ENCODE peak calls at places on chromosomes 12 and 14, in nine cellular contexts. L is cardiac muscle cell; S is type B pancreatic cell; Z is MM.1S; I is neural crest cell; A is cardiac fibroblast; V is OCI-LY7; W is HFF-Myc; D is CD8-positive, alpha-beta T cell. Q is an unnamed sample.

GRCh38 chr14:99118946-99119345 is 153.1 kb downstream of the BCL11B start:
- DNase-seq in L (no peak), S (peak), Z (no peak), I (no peak), A (no peak), V (no peak), W (no peak), D (no peak), Q (no peak)

GRCh38 chr12:77013091-77013490 is 52.3 kb downstream of the E2F7 start:
- DNase-seq in L (no peak), S (no peak), Z (no peak), I (no peak), A (no peak), V (no peak), W (no peak), D (no peak), Q (no peak)

GRCh38 chr12:49698619-49699545 is 8.3 kb downstream of the FMNL3 start:
- DNase-seq in L (peak), S (no peak), Z (peak), I (no peak), A (peak), V (peak), W (no peak), D (no peak), Q (peak)

GRCh38 chr14:86321151-86321550 is 791.2 kb downstream of the FLRT2 start:
- DNase-seq in L (no peak), S (no peak), Z (peak), I (no peak), A (no peak), V (peak), W (no peak), D (no peak), Q (no peak)

GRCh38 chr12:49932746-49933145 is 17.8 kb upstream of the AQP2 start:
- DNase-seq in L (peak), S (no peak), Z (no peak), I (no peak), A (no peak), V (no peak), W (no peak), D (no peak), Q (no peak)

GRCh38 chr12:109052097-109052414 is 320 bp upstream of the USP30 start:
- DNase-seq in L (no peak), S (no peak), Z (no peak), I (no peak), A (no peak), V (no peak), W (no peak), D (no peak), Q (no peak)

GRCh38 chr14:83826838-83827237 is 1703.1 kb upstream of the FLRT2 start:
- DNase-seq in L (no peak), S (no peak), Z (no peak), I (no peak), A (peak), V (no peak), W (no peak), D (no peak), Q (no peak)

GRCh38 chr14:77603654-77604270 is 12.7 kb downstream of the SPTLC2 start:
- DNase-seq in L (no peak), S (no peak), Z (no peak), I (no peak), A (no peak), V (no peak), W (no peak), D (no peak), Q (no peak)

GRCh38 chr12:59149995-59150642 is 229.8 kb upstream of the LRIG3 start:
- DNase-seq in L (peak), S (no peak), Z (peak), I (peak), A (peak), V (peak), W (peak), D (no peak), Q (peak)

GRCh38 chr12:129393357-129393937 is 510.4 kb downstream of the TMEM132D start:
- DNase-seq in L (peak), S (no peak), Z (no peak), I (no peak), A (no peak), V (no peak), W (no peak), D (no peak), Q (no peak)

GRCh38 chr12:106234513-106234912 is 13.3 kb downstream of the CKAP4 start:
- DNase-seq in L (no peak), S (no peak), Z (no peak), I (no peak), A (peak), V (no peak), W (no peak), D (no peak), Q (no peak)

GRCh38 chr12:22275847-22276246 is 58.7 kb downstream of the ST8SIA1 start:
- DNase-seq in L (peak), S (no peak), Z (no peak), I (no peak), A (peak), V (no peak), W (peak), D (no peak), Q (no peak)

GRCh38 chr14:60250318-60251035 is 1.5 kb downstream of the PPM1A start:
- DNase-seq in L (no peak), S (no peak), Z (no peak), I (no peak), A (no peak), V (peak), W (no peak), D (no peak), Q (no peak)

GRCh38 chr14:64088647-64088964 is 205.6 kb downstream of the ESR2 start:
- DNase-seq in L (no peak), S (no peak), Z (no peak), I (no peak), A (no peak), V (no peak), W (no peak), D (no peak), Q (no peak)

GRCh38 chr14:92794547-92794941 is 439 bp downstream of the GOLGA5 start:
- DNase-seq in L (peak), S (no peak), Z (no peak), I (no peak), A (peak), V (no peak), W (no peak), D (no peak), Q (peak)

GRCh38 chr12:121025442-121026226 is 9.3 kb upstream of the C12orf43 start:
- DNase-seq in L (no peak), S (no peak), Z (no peak), I (no peak), A (no peak), V (no peak), W (no peak), D (no peak), Q (no peak)

GRCh38 chr14:72737560-72737943 is 156.3 kb downstream of the DPF3 start:
- DNase-seq in L (no peak), S (no peak), Z (no peak), I (no peak), A (no peak), V (no peak), W (no peak), D (no peak), Q (no peak)

GRCh38 chr12:88529531-88530488 is 50.5 kb downstream of the KITLG start:
- DNase-seq in L (no peak), S (no peak), Z (no peak), I (no peak), A (no peak), V (no peak), W (no peak), D (no peak), Q (no peak)

GRCh38 chr14:56150645-56151345 is 32.6 kb downstream of the PELI2 start:
- DNase-seq in L (no peak), S (no peak), Z (no peak), I (no peak), A (no peak), V (no peak), W (no peak), D (no peak), Q (no peak)

GRCh38 chr14:33532581-33532980 is 418.3 kb downstream of the EGLN3 start:
- DNase-seq in L (no peak), S (no peak), Z (no peak), I (no peak), A (no peak), V (no peak), W (no peak), D (no peak), Q (no peak)

GRCh38 chr14:24425704-24426103 is 3.8 kb downstream of the CBLN3 start:
- DNase-seq in L (peak), S (no peak), Z (no peak), I (no peak), A (peak), V (no peak), W (no peak), D (no peak), Q (no peak)

GRCh38 chr14:99215277-99215676 is 56.7 kb downstream of the BCL11B start:
- DNase-seq in L (no peak), S (no peak), Z (no peak), I (no peak), A (no peak), V (no peak), W (peak), D (no peak), Q (no peak)

GRCh38 chr12:17588968-17589367 is 501.0 kb downstream of the RERGL start:
- DNase-seq in L (peak), S (no peak), Z (peak), I (peak), A (peak), V (peak), W (no peak), D (no peak), Q (no peak)

GRCh38 chr12:2751686-2752085 is 43.1 kb upstream of the FKBP4 start:
- DNase-seq in L (no peak), S (no peak), Z (no peak), I (no peak), A (no peak), V (no peak), W (no peak), D (no peak), Q (no peak)

GRCh38 chr12:127165567-127166392 is 1101.2 kb upstream of the TMEM132C start:
- DNase-seq in L (peak), S (peak), Z (peak), I (peak), A (peak), V (no peak), W (peak), D (peak), Q (peak)

GRCh38 chr14:32711103-32711680 is 227.5 kb upstream of the NPAS3 start:
- DNase-seq in L (peak), S (no peak), Z (peak), I (peak), A (peak), V (peak), W (no peak), D (no peak), Q (peak)

GRCh38 chr14:92144708-92145107 is 22.9 kb downstream of the CPSF2 start:
- DNase-seq in L (no peak), S (no peak), Z (no peak), I (no peak), A (peak), V (no peak), W (no peak), D (no peak), Q (no peak)

DNA sequence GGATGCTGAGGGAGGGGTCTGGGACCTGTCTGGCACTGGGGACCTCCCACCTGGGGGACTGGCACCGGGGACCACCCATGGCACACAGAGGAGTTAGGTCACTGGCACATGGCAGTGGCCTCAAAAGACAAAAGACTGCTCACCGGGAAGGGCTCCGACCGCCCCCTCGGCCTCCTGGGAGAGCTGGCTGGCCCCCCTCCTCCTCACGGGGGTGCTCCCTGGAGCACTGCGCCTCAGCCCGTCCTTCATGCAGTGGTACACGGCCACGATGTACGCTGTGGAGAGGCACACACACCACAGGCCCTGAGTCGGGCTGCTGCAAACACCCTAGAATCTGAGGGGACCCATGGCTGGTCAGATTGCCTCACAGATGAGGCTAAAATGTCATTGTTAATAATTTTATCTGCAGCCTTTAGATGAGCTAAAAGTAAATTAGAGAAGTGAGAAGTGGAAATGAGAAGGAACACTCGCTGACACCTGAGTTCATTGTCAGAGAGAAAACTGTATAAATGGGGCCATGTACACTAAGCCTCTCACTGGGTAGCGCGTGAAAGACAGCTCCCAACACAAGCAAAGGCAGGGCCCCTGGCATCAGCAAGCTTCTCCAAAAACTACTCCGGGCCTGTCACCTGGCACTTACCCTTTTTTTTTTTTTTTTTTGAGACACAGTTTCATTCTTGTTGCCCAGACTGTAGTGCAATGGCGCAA is 14.1 kb downstream of the P2RX2 start:
- DNase-seq in L (no peak), S (no peak), Z (no peak), I (no peak), A (no peak), V (peak), W (no peak), D (no peak), Q (no peak)
- TF ChIP-seq CTCF in L (no peak), S (no peak), Z (no peak), I (no peak), A (no peak), V (no peak), W (no peak), D (no peak), Q (no peak)

DNA sequence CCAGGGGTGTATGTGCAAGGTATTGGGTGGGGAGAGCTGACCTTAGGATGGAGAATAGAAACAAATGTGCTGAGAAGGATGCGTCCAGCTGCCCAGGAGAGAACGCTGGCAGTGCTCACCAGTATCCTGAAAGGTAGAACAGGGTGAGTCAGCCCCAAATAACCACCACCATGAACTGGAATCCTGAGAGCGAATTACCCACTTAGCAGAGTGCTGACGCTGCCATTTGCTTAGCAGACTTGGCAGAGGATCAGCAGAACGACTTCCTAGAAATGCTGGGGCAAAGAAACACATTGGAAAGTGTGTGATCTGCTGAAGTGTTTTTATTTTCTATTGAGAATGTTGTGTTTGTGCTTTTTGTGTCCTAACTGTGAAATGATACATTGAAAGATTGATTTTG is 213.6 kb downstream of the ADGRD1 start:
- DNase-seq in L (no peak), S (no peak), Z (no peak), I (no peak), A (no peak), V (no peak), W (no peak), D (no peak), Q (no peak)
- TF ChIP-seq CTCF in L (no peak), S (no peak), Z (no peak), I (no peak), A (no peak), V (no peak), W (no peak), D (no peak), Q (no peak)

GRCh38 chr12:54572881-54573280 is 15.6 kb downstream of the PPP1R1A start:
- DNase-seq in L (no peak), S (no peak), Z (no peak), I (no peak), A (no peak), V (no peak), W (no peak), D (no peak), Q (no peak)
- TF ChIP-seq CTCF in L (no peak), S (no peak), Z (no peak), I (no peak), A (no peak), V (no peak), W (no peak), D (no peak), Q (no peak)

GRCh38 chr12:20220339-20220738 is 148.0 kb upstream of the PDE3A start:
- DNase-seq in L (no peak), S (no peak), Z (peak), I (no peak), A (peak), V (peak), W (peak), D (no peak), Q (peak)
- TF ChIP-seq CTCF in L (peak), S (peak), Z (peak), I (no peak), A (peak), V (peak), W (no peak), D (no peak), Q (no peak)

GRCh38 chr12:40331886-40332285 is 107.1 kb downstream of the LRRK2 start:
- DNase-seq in L (no peak), S (no peak), Z (no peak), I (no peak), A (peak), V (no peak), W (no peak), D (no peak), Q (no peak)

GRCh38 chr12:40338071-40338470 is 113.3 kb downstream of the LRRK2 start:
- DNase-seq in L (no peak), S (no peak), Z (no peak), I (no peak), A (no peak), V (no peak), W (no peak), D (no peak), Q (no peak)

GRCh38 chr12:40342010-40342409 is 117.2 kb downstream of the LRRK2 start:
- DNase-seq in L (no peak), S (no peak), Z (peak), I (no peak), A (no peak), V (no peak), W (no peak), D (no peak), Q (no peak)

DNA sequence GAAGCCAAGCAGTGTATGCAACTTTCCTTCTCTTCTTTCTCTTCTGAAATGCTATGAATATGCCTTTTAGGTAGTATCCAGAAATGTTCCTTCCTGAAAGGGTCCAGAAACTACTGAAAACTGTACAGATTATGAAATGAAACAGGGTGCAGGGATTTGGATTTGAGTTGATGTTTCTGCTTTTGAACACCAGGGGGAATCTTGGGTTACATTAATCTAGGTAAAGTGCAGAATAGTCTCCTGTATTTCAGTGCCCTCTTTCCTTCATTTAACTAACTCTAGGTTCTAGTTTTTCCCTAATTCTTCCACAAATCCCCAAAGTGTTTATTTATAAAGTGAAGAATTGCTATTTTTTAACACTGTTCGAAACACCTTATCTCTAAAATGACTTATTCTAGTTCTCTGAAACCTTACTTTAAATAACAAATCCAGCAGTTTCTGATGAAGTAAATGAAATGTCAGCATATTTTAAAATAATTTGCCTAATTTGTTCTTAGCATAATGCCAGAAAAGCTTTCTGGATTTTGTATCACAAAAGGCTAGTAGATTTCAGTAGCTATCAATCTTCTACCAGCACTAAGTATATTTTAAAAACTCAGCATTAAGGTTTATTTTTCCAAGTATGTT is 111.9 kb downstream of the LRRK2 start:
- DNase-seq in L (peak), S (no peak), Z (peak), I (no peak), A (peak), V (peak), W (no peak), D (no peak), Q (peak)
- TF ChIP-seq CTCF in L (peak), S (peak), Z (peak), I (peak), A (peak), V (peak), W (peak), D (no peak), Q (peak)

GRCh38 chr14:37087520-37087919 is 84.9 kb downstream of the SLC25A21 start:
- DNase-seq in L (no peak), S (no peak), Z (no peak), I (no peak), A (no peak), V (no peak), W (no peak), D (no peak), Q (no peak)
- TF ChIP-seq CTCF in L (no peak), S (no peak), Z (no peak), I (no peak), A (no peak), V (no peak), W (no peak), D (no peak), Q (no peak)

GRCh38 chr14:89646971-89647370 is 229.9 kb upstream of the FOXN3 start:
- DNase-seq in L (no peak), S (no peak), Z (no peak), I (no peak), A (no peak), V (no peak), W (no peak), D (no peak), Q (no peak)
- TF ChIP-seq CTCF in L (no peak), S (no peak), Z (no peak), I (no peak), A (no peak), V (no peak), W (no peak), D (no peak), Q (no peak)

GRCh38 chr12:3962661-3963483 is 89.7 kb upstream of the PARP11 start:
- DNase-seq in L (peak), S (no peak), Z (no peak), I (no peak), A (no peak), V (no peak), W (no peak), D (peak), Q (no peak)
- TF ChIP-seq CTCF in L (no peak), S (no peak), Z (no peak), I (no peak), A (no peak), V (no peak), W (no peak), D (peak), Q (no peak)

DNA sequence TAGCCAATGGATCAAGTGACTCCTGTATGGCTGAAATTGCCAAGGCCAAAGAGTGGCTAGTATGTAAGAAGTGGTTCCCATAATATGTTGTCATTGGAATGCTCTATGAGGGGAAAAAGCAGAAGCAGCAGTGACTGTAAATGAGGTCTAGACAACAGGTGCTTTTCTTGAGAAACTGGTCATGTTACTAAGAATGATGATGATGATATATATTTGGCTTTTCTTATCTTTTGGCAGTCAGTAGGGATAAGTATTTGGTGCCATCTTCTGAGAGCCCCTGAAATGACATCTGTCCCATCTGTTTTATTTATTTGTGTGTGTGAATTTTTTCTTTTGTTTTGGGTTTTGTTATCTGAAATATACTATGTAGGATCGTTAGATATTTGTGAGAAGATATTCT is 141.7 kb downstream of the SYT1 start:
- DNase-seq in L (no peak), S (no peak), Z (peak), I (no peak), A (peak), V (no peak), W (no peak), D (no peak), Q (no peak)
- TF ChIP-seq CTCF in L (peak), S (peak), Z (peak), I (no peak), A (peak), V (peak), W (no peak), D (no peak), Q (no peak)

Q was measured in GM13976.